ENCODE peak calls at places on chromosomes 5 and 9, in nine cellular contexts. E is esophagus squamous epithelium, A is K562, P is transverse colon, R is body of pancreas, N is uterus, V is stomach, D is adrenal gland, B is esophagus muscularis mucosa. G is an unnamed sample.

GRCh38 chr5:45512521-45512920 is 183.7 kb downstream of the HCN1 start:
- DNase-seq in E (no peak), A (no peak), P (no peak), R (no peak), N (no peak), V (no peak), D (no peak), B (no peak), G (no peak)

GRCh38 chr9:112012026-112012902 is 115.7 kb downstream of the UGCG start:
- DNase-seq in E (no peak), A (no peak), P (peak), R (peak), N (peak), V (peak), D (peak), B (no peak), G (peak)

GRCh38 chr5:56175465-56175864 is 57.7 kb downstream of the ANKRD55 start:
- DNase-seq in E (no peak), A (no peak), P (no peak), R (peak), N (peak), V (no peak), D (no peak), B (no peak), G (peak)

GRCh38 chr9:129203556-129203909 is 25.5 kb upstream of the IER5L start:
- DNase-seq in E (no peak), A (no peak), P (no peak), R (no peak), N (no peak), V (no peak), D (no peak), B (no peak), G (no peak)

GRCh38 chr9:129140397-129141065 is 29.3 kb downstream of the PTPA start:
- DNase-seq in E (no peak), A (peak), P (peak), R (peak), N (peak), V (peak), D (peak), B (no peak), G (no peak)

GRCh38 chr5:174454890-174455289 is 269.5 kb upstream of the MSX2 start:
- DNase-seq in E (no peak), A (no peak), P (no peak), R (no peak), N (no peak), V (no peak), D (no peak), B (no peak), G (no peak)

GRCh38 chr9:899440-900184 is 58.1 kb downstream of the DMRT1 start:
- DNase-seq in E (no peak), A (no peak), P (peak), R (no peak), N (no peak), V (no peak), D (no peak), B (no peak), G (no peak)

GRCh38 chr5:81014348-81014747 is 54.2 kb downstream of the RASGRF2 start:
- DNase-seq in E (no peak), A (no peak), P (no peak), R (no peak), N (no peak), V (no peak), D (no peak), B (no peak), G (no peak)

GRCh38 chr5:60883229-60883628 is 39.2 kb upstream of the ELOVL7 start:
- DNase-seq in E (no peak), A (no peak), P (no peak), R (no peak), N (no peak), V (no peak), D (no peak), B (no peak), G (peak)

GRCh38 chr5:133032852-133033742 is 6.7 kb upstream of the ZCCHC10 start:
- DNase-seq in E (no peak), A (peak), P (no peak), R (no peak), N (no peak), V (no peak), D (no peak), B (no peak), G (no peak)

GRCh38 chr5:10306806-10307205 is 896 bp downstream of the CMBL start:
- DNase-seq in E (no peak), A (no peak), P (no peak), R (no peak), N (no peak), V (no peak), D (no peak), B (no peak), G (no peak)

GRCh38 chr5:77851229-77852067 is 75.3 kb upstream of the TBCA start:
- DNase-seq in E (no peak), A (no peak), P (no peak), R (peak), N (no peak), V (no peak), D (peak), B (peak), G (no peak)

GRCh38 chr5:12017037-12017436 is 112.8 kb upstream of the CTNND2 start:
- DNase-seq in E (no peak), A (no peak), P (no peak), R (no peak), N (no peak), V (no peak), D (no peak), B (no peak), G (no peak)

GRCh38 chr5:96933764-96934163 is 2.1 kb upstream of the LNPEP start:
- DNase-seq in E (no peak), A (no peak), P (no peak), R (no peak), N (no peak), V (no peak), D (no peak), B (no peak), G (no peak)

GRCh38 chr9:75992480-75993206 is 102.2 kb downstream of the PCSK5 start:
- DNase-seq in E (no peak), A (no peak), P (no peak), R (no peak), N (no peak), V (no peak), D (no peak), B (no peak), G (no peak)

GRCh38 chr9:96160168-96160567 is 141.8 kb downstream of the HSD17B3 start:
- DNase-seq in E (no peak), A (no peak), P (no peak), R (no peak), N (no peak), V (no peak), D (no peak), B (no peak), G (no peak)

GRCh38 chr9:88988796-88989641 is 2.2 kb upstream of the S1PR3 start:
- DNase-seq in E (no peak), A (no peak), P (no peak), R (no peak), N (peak), V (no peak), D (no peak), B (no peak), G (peak)

GRCh38 chr5:124662261-124662781 is 84.1 kb downstream of the ZNF608 start:
- DNase-seq in E (no peak), A (no peak), P (peak), R (peak), N (no peak), V (no peak), D (no peak), B (no peak), G (no peak)

GRCh38 chr5:2133936-2134335 is 251.2 kb upstream of the IRX4 start:
- DNase-seq in E (no peak), A (no peak), P (no peak), R (no peak), N (no peak), V (no peak), D (no peak), B (no peak), G (no peak)

GRCh38 chr5:170438581-170438980 is 49.4 kb upstream of the KCNMB1 start:
- DNase-seq in E (no peak), A (no peak), P (no peak), R (no peak), N (no peak), V (no peak), D (no peak), B (no peak), G (no peak)

GRCh38 chr5:89930591-89931383 is 478.8 kb downstream of the CETN3 start:
- DNase-seq in E (no peak), A (no peak), P (no peak), R (no peak), N (no peak), V (no peak), D (no peak), B (no peak), G (no peak)

GRCh38 chr5:176466245-176466871 is 18.2 kb downstream of the FAF2 start:
- DNase-seq in E (no peak), A (no peak), P (no peak), R (no peak), N (no peak), V (no peak), D (no peak), B (no peak), G (no peak)

GRCh38 chr9:81293651-81294050 is 395.7 kb downstream of the TLE1 start:
- DNase-seq in E (no peak), A (no peak), P (no peak), R (no peak), N (no peak), V (no peak), D (no peak), B (no peak), G (no peak)

GRCh38 chr5:15326932-15327331 is 173.0 kb upstream of the FBXL7 start:
- DNase-seq in E (no peak), A (no peak), P (no peak), R (no peak), N (no peak), V (no peak), D (no peak), B (no peak), G (no peak)
- TF ChIP-seq POLR2A in E (no peak), A (no peak), P (no peak), R (no peak), N (no peak), V (no peak), D (no peak), B (no peak), G (no peak)

GRCh38 chr5:178153530-178154340 is at the start of gene NHP2:
- DNase-seq in E (peak), A (peak), P (peak), R (peak), N (peak), V (peak), D (peak), B (peak), G (peak)
- TF ChIP-seq POLR2A in E (peak), A (peak), P (peak), R (peak), N (peak), V (no peak), D (peak), B (no peak), G (peak)

GRCh38 chr5:179738725-179739124 is 6.1 kb downstream of the MAML1 start:
- DNase-seq in E (no peak), A (no peak), P (no peak), R (no peak), N (no peak), V (no peak), D (no peak), B (no peak), G (no peak)
- TF ChIP-seq POLR2A in E (no peak), A (no peak), P (no peak), R (no peak), N (no peak), V (no peak), D (no peak), B (no peak), G (no peak)

GRCh38 chr9:134641173-134641985 is at the start of gene COL5A1:
- DNase-seq in E (no peak), A (peak), P (peak), R (peak), N (peak), V (peak), D (peak), B (peak), G (peak)
- TF ChIP-seq POLR2A in E (no peak), A (no peak), P (peak), R (no peak), N (peak), V (no peak), D (peak), B (peak), G (peak)

GRCh38 chr5:160399402-160400353 is at the start of gene FAM200C:
- DNase-seq in E (peak), A (peak), P (peak), R (peak), N (peak), V (peak), D (peak), B (peak), G (peak)
- TF ChIP-seq POLR2A in E (peak), A (peak), P (peak), R (peak), N (peak), V (no peak), D (peak), B (peak), G (peak)

GRCh38 chr5:181235323-181235688 is 8.4 kb downstream of the RACK1 start:
- DNase-seq in E (no peak), A (peak), P (no peak), R (no peak), N (no peak), V (no peak), D (no peak), B (no peak), G (no peak)

GRCh38 chr5:181233436-181234115 is 10.1 kb downstream of the RACK1 start:
- DNase-seq in E (no peak), A (peak), P (no peak), R (no peak), N (no peak), V (no peak), D (no peak), B (no peak), G (no peak)

GRCh38 chr5:181235689-181236366 is 7.9 kb downstream of the RACK1 start:
- DNase-seq in E (no peak), A (peak), P (no peak), R (no peak), N (no peak), V (no peak), D (no peak), B (no peak), G (no peak)

GRCh38 chr5:181234116-181234454 is 9.6 kb downstream of the RACK1 start:
- DNase-seq in E (no peak), A (no peak), P (no peak), R (no peak), N (no peak), V (no peak), D (no peak), B (no peak), G (no peak)

GRCh38 chr5:181234455-181235306 is 9.0 kb downstream of the RACK1 start:
- DNase-seq in E (no peak), A (peak), P (no peak), R (no peak), N (no peak), V (no peak), D (no peak), B (no peak), G (no peak)
- TF ChIP-seq POLR2A in E (no peak), A (peak), P (no peak), R (no peak), N (no peak), V (no peak), D (no peak), B (no peak), G (peak)

G was measured in H54.